ENCODE peak calls at places on chromosomes 7 and 10, in nine cellular contexts. S is left ventricle myocardium inferior, H is fibroblast of pulmonary artery, L is neural crest cell, U is breast epithelium, X is ovary, Z is GM13976, T is endodermal cell, O is PC-3. Q is an unnamed sample.

GRCh38 chr7:70354409-70355169 is 756.3 kb downstream of the AUTS2 start:
- DNase-seq in L (no peak), U (no peak), H (no peak), Z (no peak), S (no peak), T (no peak), X (no peak), O (no peak), Q (no peak)

GRCh38 chr7:138460649-138461607 is 869 bp downstream of the TRIM24 start:
- DNase-seq in X (peak), T (peak), Z (peak), U (peak), O (peak), L (peak), H (peak), S (peak), Q (peak)

GRCh38 chr7:66514050-66514449 is 114.6 kb upstream of the KCTD7 start:
- DNase-seq in Z (no peak), U (no peak), S (no peak), O (no peak), T (no peak), L (no peak), H (no peak), X (no peak), Q (no peak)

GRCh38 chr7:99843808-99844207 is 16.0 kb downstream of the CYP3A43 start:
- DNase-seq in S (no peak), L (no peak), T (no peak), H (no peak), X (no peak), Z (no peak), O (no peak), U (no peak), Q (no peak)

GRCh38 chr10:133089461-133089800 is 1.7 kb downstream of the ADGRA1 start:
- DNase-seq in S (no peak), H (no peak), O (no peak), Z (no peak), L (peak), T (no peak), X (no peak), U (no peak), Q (no peak)

GRCh38 chr7:16412535-16413247 is 8.6 kb downstream of the CRPPA start:
- DNase-seq in H (no peak), Z (no peak), L (no peak), O (no peak), X (no peak), T (no peak), S (no peak), U (no peak), Q (no peak)

GRCh38 chr10:97903128-97904025 is 53.7 kb downstream of the GOLGA7B start:
- DNase-seq in O (no peak), L (no peak), S (no peak), U (no peak), Z (no peak), X (no peak), T (no peak), H (no peak), Q (no peak)

GRCh38 chr7:1567082-1567771 is 2.6 kb downstream of the PSMG3 start:
- DNase-seq in S (no peak), O (peak), H (no peak), X (no peak), L (no peak), U (peak), T (peak), Z (no peak), Q (no peak)

GRCh38 chr10:96695366-96695765 is 24.9 kb downstream of the PIK3AP1 start:
- DNase-seq in U (no peak), X (no peak), L (no peak), T (no peak), O (no peak), H (no peak), S (no peak), Z (no peak), Q (no peak)

GRCh38 chr7:66667023-66667728 is 38.5 kb downstream of the KCTD7 start:
- DNase-seq in H (no peak), L (no peak), X (no peak), S (no peak), Z (no peak), T (no peak), U (no peak), O (no peak), Q (no peak)

GRCh38 chr7:25456467-25457171 is 228.3 kb upstream of the NPVF start:
- DNase-seq in O (no peak), X (peak), Z (no peak), L (no peak), S (peak), U (peak), H (no peak), T (peak), Q (no peak)

GRCh38 chr7:97187067-97187466 is 69.6 kb downstream of the SDHAF3 start:
- DNase-seq in O (peak), Z (no peak), L (no peak), H (peak), S (no peak), T (no peak), U (no peak), X (no peak), Q (no peak)

GRCh38 chr10:75663947-75664664 is 232.7 kb downstream of the LRMDA start:
- DNase-seq in Z (no peak), U (no peak), T (no peak), H (peak), O (peak), L (no peak), S (no peak), X (no peak), Q (no peak)

GRCh38 chr7:147014596-147014995 is 898.0 kb downstream of the CNTNAP2 start:
- DNase-seq in S (no peak), L (no peak), X (no peak), O (no peak), T (no peak), U (no peak), H (peak), Z (no peak), Q (no peak)

GRCh38 chr10:18737841-18738240 is 78.6 kb downstream of the ARL5B start:
- DNase-seq in X (no peak), U (no peak), L (no peak), O (peak), H (no peak), T (no peak), S (no peak), Z (no peak), Q (no peak)

GRCh38 chr10:101875068-101875688 is 31.6 kb upstream of the KCNIP2 start:
- DNase-seq in S (no peak), T (no peak), H (no peak), Z (no peak), O (no peak), U (no peak), X (no peak), L (no peak), Q (no peak)

GRCh38 chr10:91511549-91512330 is 101.6 kb downstream of the HECTD2 start:
- DNase-seq in L (no peak), O (peak), Z (no peak), T (no peak), X (no peak), S (no peak), H (peak), U (no peak), Q (no peak)

GRCh38 chr7:425794-426188 is 93.9 kb downstream of the PDGFA start:
- DNase-seq in X (no peak), H (no peak), L (no peak), O (no peak), S (peak), U (no peak), Z (no peak), T (no peak), Q (no peak)

GRCh38 chr10:91887075-91887899 is 22.0 kb downstream of the FGFBP3 start:
- DNase-seq in Z (peak), O (no peak), S (no peak), T (peak), H (peak), X (peak), L (peak), U (no peak), Q (peak)

GRCh38 chr7:70779321-70779720 is 352.6 kb upstream of the GALNT17 start:
- DNase-seq in U (no peak), S (no peak), L (no peak), Z (no peak), T (no peak), X (no peak), O (no peak), H (no peak), Q (no peak)

GRCh38 chr7:119935418-119936025 is 337.5 kb upstream of the KCND2 start:
- DNase-seq in Z (peak), H (peak), T (no peak), L (no peak), O (peak), S (no peak), U (no peak), X (no peak), Q (no peak)
- TF ChIP-seq CTCF in Z (peak), H (peak), T (peak), L (peak), O (peak), S (peak), U (no peak), X (peak), Q (no peak)

DNA sequence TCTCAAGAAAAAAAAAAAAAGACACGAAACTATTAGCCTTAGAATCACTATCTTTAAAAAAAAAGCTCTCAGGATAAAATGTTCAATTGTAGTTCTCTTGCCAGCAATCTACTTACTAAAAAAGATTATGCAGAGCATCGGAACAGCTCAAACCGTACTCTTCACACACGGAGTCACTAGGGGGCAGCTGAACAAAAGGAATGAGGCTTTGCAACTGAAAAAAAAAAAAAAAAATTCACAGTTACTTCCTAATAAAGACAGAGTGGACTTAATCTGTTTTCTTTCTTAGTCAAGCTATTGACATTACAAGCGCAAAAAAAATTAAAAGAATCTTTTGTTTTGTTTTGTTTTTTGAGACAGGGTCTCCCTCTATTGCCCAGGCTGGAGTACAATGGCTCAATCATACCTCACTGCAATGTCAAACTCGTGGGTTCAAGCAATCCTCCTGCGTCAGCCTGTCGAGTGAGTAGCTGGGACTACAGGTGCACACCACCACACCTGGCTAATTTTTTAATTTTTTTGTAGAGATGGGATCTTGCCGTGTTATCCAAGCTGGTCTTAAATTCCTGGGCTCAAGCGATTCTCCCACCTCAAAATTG is 11.5 kb downstream of the PMS2 start:
- DNase-seq in H (peak), X (peak), L (no peak), Z (peak), U (peak), S (peak), O (peak), T (peak), Q (no peak)
- TF ChIP-seq CTCF in H (peak), X (peak), L (peak), Z (peak), U (no peak), S (peak), O (peak), T (peak), Q (peak)

GRCh38 chr7:14585232-14585631 is 317.3 kb downstream of the DGKB start:
- DNase-seq in X (no peak), L (no peak), O (no peak), U (no peak), Z (no peak), T (no peak), S (no peak), H (no peak), Q (no peak)

GRCh38 chr7:14582010-14582409 is 320.5 kb downstream of the DGKB start:
- DNase-seq in Z (no peak), O (no peak), T (no peak), H (no peak), U (no peak), L (no peak), S (no peak), X (no peak), Q (no peak)

GRCh38 chr7:14583518-14583917 is 319.0 kb downstream of the DGKB start:
- DNase-seq in X (no peak), H (no peak), S (no peak), U (no peak), O (no peak), L (no peak), Z (no peak), T (no peak), Q (no peak)

GRCh38 chr7:14579971-14580370 is 322.6 kb downstream of the DGKB start:
- DNase-seq in O (no peak), T (no peak), Z (no peak), H (no peak), U (no peak), S (no peak), L (no peak), X (no peak), Q (no peak)
- TF ChIP-seq CTCF in O (no peak), T (no peak), Z (no peak), H (no peak), U (no peak), S (no peak), L (no peak), X (no peak), Q (no peak)

GRCh38 chr10:112226439-112227248 is 43.1 kb upstream of the GPAM start:
- DNase-seq in H (no peak), U (no peak), S (no peak), X (no peak), O (no peak), T (no peak), Z (no peak), L (no peak), Q (no peak)

GRCh38 chr10:112224933-112225529 is 41.5 kb upstream of the GPAM start:
- DNase-seq in Z (no peak), X (no peak), O (no peak), L (no peak), U (no peak), S (no peak), H (no peak), T (no peak), Q (no peak)

GRCh38 chr10:112229096-112229495 is 45.5 kb upstream of the GPAM start:
- DNase-seq in Z (no peak), S (no peak), L (no peak), O (peak), U (no peak), X (no peak), H (no peak), T (no peak), Q (no peak)

GRCh38 chr10:112225771-112226438 is 42.3 kb upstream of the GPAM start:
- DNase-seq in O (no peak), H (no peak), T (no peak), Z (no peak), S (no peak), L (no peak), U (no peak), X (no peak), Q (no peak)

GRCh38 chr10:112227331-112227961 is 43.9 kb upstream of the GPAM start:
- DNase-seq in H (no peak), T (no peak), X (no peak), S (no peak), O (no peak), L (no peak), U (no peak), Z (no peak), Q (no peak)
- TF ChIP-seq CTCF in H (no peak), T (no peak), X (no peak), S (no peak), O (no peak), L (no peak), U (no peak), Z (no peak), Q (no peak)

GRCh38 chr7:44324204-44325126 is 929 bp downstream of the CAMK2B start:
- DNase-seq in O (no peak), L (no peak), H (no peak), U (no peak), S (no peak), X (no peak), Z (no peak), T (peak), Q (no peak)

GRCh38 chr7:44326261-44327125 is 1.1 kb upstream of the CAMK2B start:
- DNase-seq in X (no peak), T (peak), O (no peak), L (no peak), Z (no peak), U (peak), S (no peak), H (no peak), Q (no peak)

GRCh38 chr7:44327981-44328380 is 2.6 kb upstream of the CAMK2B start:
- DNase-seq in L (no peak), S (no peak), X (no peak), U (no peak), H (no peak), O (no peak), Z (no peak), T (no peak), Q (no peak)

GRCh38 chr7:44325181-44325671 is at the start of gene CAMK2B:
- DNase-seq in X (no peak), L (no peak), U (no peak), T (peak), Z (peak), S (no peak), H (no peak), O (no peak), Q (no peak)

DNA sequence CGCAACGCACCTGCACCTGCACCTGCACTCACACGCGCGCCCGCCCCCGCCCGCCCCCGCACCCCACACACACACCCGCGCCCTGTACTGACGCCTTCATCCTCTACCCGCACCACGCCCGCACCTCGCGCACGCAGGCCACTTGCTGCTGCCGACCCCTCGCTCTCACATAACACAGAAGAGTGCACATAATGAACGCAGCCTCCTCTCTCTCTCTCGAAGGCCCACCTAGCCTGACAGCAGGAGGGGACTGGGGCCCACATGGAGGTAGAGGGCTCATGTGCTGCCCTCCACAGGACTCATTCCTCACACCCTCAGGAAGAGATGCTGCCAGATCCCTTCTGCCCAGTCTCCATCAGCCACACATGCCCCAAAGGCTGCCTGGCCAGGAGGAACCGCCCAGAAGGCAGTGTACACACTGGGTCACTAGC is 432 bp upstream of the CAMK2B start:
- DNase-seq in S (no peak), H (no peak), U (peak), O (no peak), T (peak), L (no peak), X (no peak), Z (no peak), Q (no peak)
- TF ChIP-seq CTCF in S (peak), H (no peak), U (no peak), O (no peak), T (peak), L (no peak), X (no peak), Z (no peak), Q (no peak)

DNA sequence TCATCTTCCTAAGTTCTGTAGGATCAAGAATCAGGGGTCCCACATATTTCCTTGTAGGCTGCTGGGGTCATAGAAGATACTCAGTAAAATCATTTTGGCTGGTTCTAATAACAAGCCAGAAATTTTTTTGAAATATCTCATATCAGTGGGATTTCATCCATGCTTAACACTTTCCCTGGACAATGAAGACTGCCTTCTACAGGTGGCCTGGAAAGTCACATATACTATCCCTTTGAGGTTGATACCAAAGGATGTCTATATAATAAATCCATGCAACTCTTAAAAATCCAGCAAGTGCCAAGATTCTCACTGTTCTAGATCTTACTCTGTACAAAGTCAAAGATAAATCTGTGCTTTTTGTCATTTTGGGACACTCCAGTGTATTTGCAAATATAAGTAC is 225.8 kb upstream of the NEBL start:
- DNase-seq in U (no peak), T (no peak), Z (no peak), X (no peak), L (no peak), H (no peak), O (no peak), S (no peak), Q (no peak)
- TF ChIP-seq CTCF in U (no peak), T (no peak), Z (no peak), X (no peak), L (no peak), H (no peak), O (no peak), S (no peak), Q (no peak)

Q was measured in activated B cell treated with CpG ODN at 0.5 μM for 24 hours.